ENCODE peak calls at places on chromosomes 12 and 14, in nine cellular contexts. R, O, L, S, Q, Z, T, V and P are unnamed samples.

GRCh38 chr14:99941211-99941610 is 124.0 kb upstream of the EVL start:
- DNase-seq in Q (no peak), Z (no peak), O (no peak), L (no peak), R (no peak), V (no peak), S (no peak), T (no peak), P (no peak)

GRCh38 chr14:50381823-50382287 is 14.8 kb downstream of the CDKL1 start:
- DNase-seq in Z (no peak), V (no peak), R (no peak), L (no peak), T (no peak), O (no peak), Q (no peak), S (no peak), P (no peak)

GRCh38 chr14:36438883-36439282 is 81.1 kb downstream of the NKX2-1 start:
- DNase-seq in O (no peak), T (no peak), Z (no peak), V (no peak), L (no peak), S (no peak), Q (peak; percentile 82), R (no peak), P (no peak)

GRCh38 chr14:80942158-80942738 is 710 bp upstream of the CEP128 start:
- DNase-seq in S (no peak), R (no peak), Z (no peak), O (no peak), L (no peak), V (no peak), T (no peak), Q (no peak), P (no peak)

GRCh38 chr14:66600416-66600815 is 92.5 kb downstream of the GPHN start:
- DNase-seq in L (peak; percentile 13), S (no peak), V (no peak), Q (no peak), O (no peak), R (no peak), Z (no peak), T (no peak), P (no peak)

GRCh38 chr14:54683882-54684794 is 117.2 kb downstream of the SAMD4A start:
- DNase-seq in T (no peak), Z (peak; percentile 70), S (peak; percentile 77), O (no peak), V (no peak), R (peak; percentile 77), Q (no peak), L (peak; percentile 95), P (no peak)

GRCh38 chr12:40793471-40793870 is 101.2 kb downstream of the CNTN1 start:
- DNase-seq in Q (no peak), O (no peak), L (no peak), Z (no peak), R (no peak), V (no peak), S (no peak), T (no peak), P (no peak)

GRCh38 chr12:109738209-109738608 is 24.6 kb downstream of the FAM222A start:
- DNase-seq in O (no peak), T (no peak), Z (no peak), R (no peak), Q (no peak), L (no peak), V (no peak), S (peak; percentile 2), P (no peak)

GRCh38 chr14:81485372-81485771 is 48.3 kb downstream of the SEL1L start:
- DNase-seq in Z (no peak), L (no peak), V (no peak), O (no peak), T (no peak), R (no peak), Q (no peak), S (no peak), P (no peak)

GRCh38 chr12:70178038-70178437 is 65.2 kb upstream of the CNOT2 start:
- DNase-seq in O (no peak), V (no peak), R (no peak), Z (no peak), L (peak; percentile 60), S (no peak), Q (no peak), T (no peak), P (no peak)

GRCh38 chr12:95700316-95700785 is 90.2 kb downstream of the NTN4 start:
- DNase-seq in Q (no peak), T (peak; percentile 70), O (peak; percentile 55), L (peak; percentile 95), S (no peak), V (no peak), R (no peak), Z (no peak), P (no peak)

GRCh38 chr14:93019970-93020369 is 95.8 kb downstream of the ITPK1 start:
- DNase-seq in Z (no peak), V (no peak), R (no peak), Q (no peak), L (no peak), O (no peak), T (no peak), S (peak; percentile 26), P (no peak)

GRCh38 chr14:22614240-22614799 is 16.2 kb downstream of the ABHD4 start:
- DNase-seq in V (no peak), Z (peak; percentile 62), S (no peak), R (no peak), T (no peak), L (peak; percentile 99), Q (no peak), O (no peak), P (peak; percentile 71)

GRCh38 chr14:104106471-104106991 is 21.0 kb downstream of the ASPG start:
- DNase-seq in O (no peak), V (no peak), S (peak; percentile 34), R (no peak), L (no peak), Q (no peak), Z (no peak), T (no peak), P (no peak)

GRCh38 chr12:124537525-124538193 is 29.8 kb downstream of the NCOR2 start:
- DNase-seq in V (no peak), S (no peak), T (no peak), O (no peak), L (no peak), Q (no peak), R (no peak), Z (no peak), P (no peak)

GRCh38 chr14:50775357-50775756 is 55.6 kb downstream of the NIN start:
- DNase-seq in Z (no peak), S (no peak), V (no peak), R (no peak), T (no peak), O (no peak), Q (no peak), L (peak; percentile 88), P (no peak)

GRCh38 chr12:123938679-123939480 is 33.8 kb downstream of the CCDC92 start:
- DNase-seq in V (no peak), Q (no peak), L (no peak), R (peak; percentile 70), Z (peak; percentile 77), O (no peak), T (no peak), S (no peak), P (peak; percentile 50)

GRCh38 chr14:31283568-31284252 is 76.1 kb upstream of the HECTD1 start:
- DNase-seq in R (no peak), Q (no peak), V (no peak), S (no peak), T (no peak), L (no peak), Z (no peak), O (no peak), P (no peak)

GRCh38 chr12:115920395-115921183 is 356.9 kb downstream of the MED13L start:
- DNase-seq in T (no peak), O (no peak), L (peak; percentile 67), R (no peak), S (no peak), Z (no peak), Q (no peak), V (no peak), P (no peak)

GRCh38 chr14:75175677-75176141 is 703 bp downstream of the TMED10 start:
- DNase-seq in S (no peak), O (no peak), T (no peak), R (no peak), V (no peak), Q (no peak), L (no peak), Z (no peak), P (no peak)

GRCh38 chr12:120639771-120640721 is at the start of gene CABP1:
- DNase-seq in T (peak; percentile 87), V (peak; percentile 71), Q (peak; percentile 59), L (no peak), Z (peak; percentile 90), S (peak; percentile 60), O (peak; percentile 17), R (peak; percentile 92), P (peak; percentile 73)

GRCh38 chr12:114311966-114312365 is 94.0 kb downstream of the TBX5 start:
- DNase-seq in S (no peak), Q (no peak), O (no peak), T (no peak), Z (no peak), R (no peak), V (no peak), L (peak; percentile 80), P (no peak)

GRCh38 chr12:122841544-122842321 is 6.5 kb downstream of the HIP1R start:
- DNase-seq in V (no peak), T (no peak), O (no peak), Z (no peak), L (peak; percentile 65), R (peak; percentile 39), S (no peak), Q (no peak), P (no peak)

GRCh38 chr14:73289729-73290128 is 52.4 kb downstream of the PAPLN start:
- DNase-seq in Q (no peak), Z (no peak), V (no peak), S (no peak), R (peak; percentile 41), T (no peak), O (no peak), L (peak; percentile 32), P (no peak)

GRCh38 chr12:6950401-6950801 is 755 bp upstream of the PTPN6 start:
- DNase-seq in L (no peak), Z (no peak), R (no peak), Q (no peak), O (no peak), S (no peak), T (no peak), V (no peak), P (no peak)

GRCh38 chr12:124659003-124659402 is 91.6 kb upstream of the NCOR2 start:
- DNase-seq in T (no peak), L (no peak), R (no peak), S (no peak), Z (no peak), O (no peak), Q (no peak), V (no peak), P (no peak)

GRCh38 chr12:44972746-44973421 is 78.0 kb downstream of the DBX2 start:
- DNase-seq in Z (peak; percentile 71), V (no peak), T (peak; percentile 17), Q (peak; percentile 44), R (peak; percentile 83), S (no peak), O (no peak), L (peak; percentile 6), P (peak; percentile 50)

GRCh38 chr14:91149462-91149861 is 35.6 kb downstream of the DGLUCY start:
- DNase-seq in Z (no peak), T (no peak), O (no peak), Q (no peak), L (peak; percentile 100), V (no peak), R (no peak), S (no peak), P (no peak)

GRCh38 chr14:50023671-50024490 is 92.5 kb downstream of the VCPKMT start:
- DNase-seq in L (peak; percentile 86), S (no peak), V (no peak), O (no peak), T (no peak), R (no peak), Z (no peak), Q (no peak), P (no peak)

GRCh38 chr12:63802012-63802608 is 22.4 kb downstream of the RXYLT1 start:
- DNase-seq in L (peak; percentile 30), V (no peak), Z (peak; percentile 23), T (no peak), O (no peak), Q (peak; percentile 70), S (no peak), R (peak; percentile 55), P (peak; percentile 28)

GRCh38 chr14:99575043-99576023 is 28.7 kb downstream of the CCDC85C start:
- DNase-seq in R (no peak), Q (no peak), S (no peak), T (no peak), L (peak; percentile 43), O (no peak), Z (no peak), V (no peak), P (peak; percentile 24)